ENCODE peak calls at places on chromosomes 1 and 21, in seven cellular contexts. K is T-helper 1 cell, C is Calu3, T is breast epithelium, M is GM12878, X is RWPE2, W is GM03348. O is an unnamed sample.

GRCh38 chr1:37764888-37765441 is at the start of gene EPHA10:
- DNase-seq in X (no peak), K (no peak), C (no peak), W (no peak), M (no peak), T (no peak), O (no peak)

GRCh38 chr1:144551107-144551542 is 41.6 kb upstream of the PPIAL4F start:
- DNase-seq in M (no peak), W (no peak), C (no peak), T (no peak), K (no peak), X (peak), O (peak)

GRCh38 chr1:94654031-94654430 is 112.5 kb upstream of the F3 start:
- DNase-seq in C (peak), W (no peak), T (peak), K (no peak), M (no peak), X (peak), O (no peak)

GRCh38 chr1:174998569-174999215 is 1.1 kb upstream of the CACYBP start:
- DNase-seq in T (peak), M (peak), W (no peak), K (peak), X (no peak), C (peak), O (peak)

GRCh38 chr1:59485171-59485570 is 188.3 kb downstream of the FGGY start:
- DNase-seq in T (no peak), W (no peak), X (no peak), K (no peak), C (no peak), M (no peak), O (no peak)

GRCh38 chr1:6998267-6998666 is 213.0 kb downstream of the CAMTA1 start:
- DNase-seq in T (no peak), C (peak), X (no peak), K (no peak), M (no peak), W (no peak), O (no peak)

GRCh38 chr1:177181631-177182291 is 11.0 kb downstream of the BRINP2 start:
- DNase-seq in C (peak), T (peak), W (peak), K (no peak), M (no peak), X (peak), O (peak)

GRCh38 chr21:42474043-42474831 is 21.8 kb downstream of the RSPH1 start:
- DNase-seq in C (peak), T (peak), X (no peak), W (no peak), K (no peak), M (no peak), O (no peak)

O was measured in activated T-helper 2 cell treated with anti-CD3 and anti-CD28 coated beads, Interferon-gamma antibody, Interleukin-2, Interleukin-4, amounts not matched to agents 10 μg/mL and 5 μg/mL and 100 μg/mL, durations not matched to agents 14 hours and 24 hours and 36 hours.